ENCODE peak calls at places on chromosome 22, in seven cellular contexts. A, T, S, R, F, G and W are unnamed samples.

GRCh38 chr22:41561335-41561734 is 525 bp downstream of the CSDC2 start:
- DNase-seq in A (peak), T (no peak), S (no peak), R (no peak), F (no peak), G (no peak), W (no peak)

GRCh38 chr22:31951201-31952093 is 7.1 kb downstream of the YWHAH start:
- DNase-seq in A (no peak), T (no peak), S (no peak), R (no peak), F (no peak), G (no peak), W (no peak)

GRCh38 chr22:37566903-37567798 is 6.9 kb downstream of the CDC42EP1 start:
- DNase-seq in A (peak), T (peak), S (peak), R (peak), F (peak), G (peak), W (no peak)

GRCh38 chr22:23166841-23167610 is 13.3 kb upstream of the BCR start:
- DNase-seq in A (no peak), T (no peak), S (no peak), R (no peak), F (no peak), G (no peak), W (no peak)

GRCh38 chr22:22669093-22669492 is 24.7 kb downstream of the GGTLC2 start:
- DNase-seq in A (no peak), T (no peak), S (no peak), R (no peak), F (no peak), G (no peak), W (no peak)

GRCh38 chr22:25489947-25490346 is 74.5 kb upstream of the GRK3 start:
- DNase-seq in A (no peak), T (no peak), S (no peak), R (no peak), F (no peak), G (no peak), W (no peak)

GRCh38 chr22:40203568-40203967 is 25.8 kb downstream of the TNRC6B start:
- DNase-seq in A (no peak), T (no peak), S (no peak), R (peak), F (peak), G (no peak), W (no peak)

GRCh38 chr22:25364281-25364680 is 144.8 kb downstream of the CRYBB2 start:
- DNase-seq in A (peak), T (no peak), S (no peak), R (no peak), F (no peak), G (no peak), W (no peak)

GRCh38 chr22:27794244-27794643 is 7.3 kb downstream of the MN1 start:
- DNase-seq in A (no peak), T (no peak), S (no peak), R (no peak), F (no peak), G (no peak), W (no peak)

GRCh38 chr22:41995211-41995610 is 3.4 kb upstream of the WBP2NL start:
- DNase-seq in A (no peak), T (no peak), S (no peak), R (no peak), F (no peak), G (no peak), W (no peak)

GRCh38 chr22:25134028-25134427 is 65.6 kb upstream of the CRYBB3 start:
- DNase-seq in A (peak), T (peak), S (no peak), R (no peak), F (no peak), G (no peak), W (no peak)

GRCh38 chr22:45831394-45831793 is 145.6 kb downstream of the WNT7B start:
- DNase-seq in A (no peak), T (no peak), S (no peak), R (peak), F (no peak), G (no peak), W (no peak)

GRCh38 chr22:50603511-50604255 is 3.1 kb downstream of the MAPK8IP2 start:
- DNase-seq in A (no peak), T (no peak), S (no peak), R (no peak), F (no peak), G (no peak), W (no peak)

GRCh38 chr22:46021577-46021976 is 44.6 kb upstream of the WNT7B start:
- DNase-seq in A (peak), T (no peak), S (no peak), R (no peak), F (no peak), G (no peak), W (no peak)

GRCh38 chr22:38901111-38901641 is 29.2 kb upstream of the CBX6 start:
- DNase-seq in A (no peak), T (no peak), S (no peak), R (no peak), F (no peak), G (no peak), W (no peak)

GRCh38 chr22:19774628-19775027 is 14.1 kb downstream of the TBX1 start:
- DNase-seq in A (no peak), T (no peak), S (no peak), R (no peak), F (no peak), G (no peak), W (no peak)

GRCh38 chr22:45284705-45285305 is at the start of gene UPK3A:
- DNase-seq in A (no peak), T (peak), S (peak), R (no peak), F (peak), G (no peak), W (no peak)

GRCh38 chr22:29054251-29054767 is 7.3 kb downstream of the C22orf31 start:
- DNase-seq in A (peak), T (no peak), S (no peak), R (no peak), F (no peak), G (no peak), W (no peak)

GRCh38 chr22:21909871-21910270 is 42.4 kb upstream of the MAPK1 start:
- DNase-seq in A (no peak), T (no peak), S (no peak), R (no peak), F (no peak), G (no peak), W (no peak)

GRCh38 chr22:44707178-44707577 is 5.2 kb downstream of the PRR5 start:
- DNase-seq in A (no peak), T (no peak), S (no peak), R (no peak), F (no peak), G (no peak), W (no peak)